ENCODE peak calls at places on chromosomes 16 and 17, in four cellular contexts. X is GM12878, I is HepG2, T is K562. J is an unnamed sample.

GRCh38 chr17:78738698-78739097 is 43.4 kb downstream of the CYTH1 start:
- DNase-seq in T (no peak), I (no peak), X (no peak), J (no peak)

GRCh38 chr17:77382966-77383612 is 242.3 kb downstream of the SEC14L1 start:
- DNase-seq in X (no peak), T (no peak), I (no peak), J (no peak)

GRCh38 chr16:85460252-85460982 is 152.7 kb upstream of the GSE1 start:
- DNase-seq in T (peak; percentile 54), X (no peak), I (no peak), J (no peak)

GRCh38 chr16:81873843-81874752 is 95.0 kb downstream of the PLCG2 start:
- DNase-seq in X (no peak), T (peak; percentile 72), I (peak; percentile 45), J (peak; percentile 77)

GRCh38 chr17:18920911-18921441 is 31.0 kb upstream of the SLC5A10 start:
- DNase-seq in T (no peak), X (peak; percentile 66), I (peak; percentile 32), J (no peak)

GRCh38 chr17:19311016-19311415 is 51.5 kb downstream of the B9D1 start:
- DNase-seq in T (no peak), I (no peak), X (no peak), J (no peak)

GRCh38 chr17:50604470-50604869 is 30.2 kb upstream of the ABCC3 start:
- DNase-seq in I (no peak), X (no peak), T (no peak), J (peak; percentile 42)

GRCh38 chr17:17783825-17784598 is 52.8 kb downstream of the SREBF1 start:
- DNase-seq in T (no peak), I (no peak), X (peak; percentile 17), J (peak; percentile 55)

GRCh38 chr17:64506576-64507417 is at the start of gene CEP95:
- DNase-seq in T (peak; percentile 88), I (peak; percentile 97), X (peak; percentile 90), J (peak; percentile 93)

GRCh38 chr16:10949424-10949970 is 5.1 kb downstream of the CLEC16A start:
- DNase-seq in X (peak; percentile 91), T (no peak), I (no peak), J (peak; percentile 59)

GRCh38 chr17:77496831-77497577 is 356.2 kb downstream of the SEC14L1 start:
- DNase-seq in I (no peak), X (no peak), T (no peak), J (peak; percentile 4)

GRCh38 chr17:44773140-44773539 is 14.4 kb downstream of the ADAM11 start:
- DNase-seq in X (no peak), I (no peak), T (no peak), J (no peak)
- TF ChIP-seq NR2C2 in X (no peak), I (no peak), T (no peak), J (no peak)

DNA sequence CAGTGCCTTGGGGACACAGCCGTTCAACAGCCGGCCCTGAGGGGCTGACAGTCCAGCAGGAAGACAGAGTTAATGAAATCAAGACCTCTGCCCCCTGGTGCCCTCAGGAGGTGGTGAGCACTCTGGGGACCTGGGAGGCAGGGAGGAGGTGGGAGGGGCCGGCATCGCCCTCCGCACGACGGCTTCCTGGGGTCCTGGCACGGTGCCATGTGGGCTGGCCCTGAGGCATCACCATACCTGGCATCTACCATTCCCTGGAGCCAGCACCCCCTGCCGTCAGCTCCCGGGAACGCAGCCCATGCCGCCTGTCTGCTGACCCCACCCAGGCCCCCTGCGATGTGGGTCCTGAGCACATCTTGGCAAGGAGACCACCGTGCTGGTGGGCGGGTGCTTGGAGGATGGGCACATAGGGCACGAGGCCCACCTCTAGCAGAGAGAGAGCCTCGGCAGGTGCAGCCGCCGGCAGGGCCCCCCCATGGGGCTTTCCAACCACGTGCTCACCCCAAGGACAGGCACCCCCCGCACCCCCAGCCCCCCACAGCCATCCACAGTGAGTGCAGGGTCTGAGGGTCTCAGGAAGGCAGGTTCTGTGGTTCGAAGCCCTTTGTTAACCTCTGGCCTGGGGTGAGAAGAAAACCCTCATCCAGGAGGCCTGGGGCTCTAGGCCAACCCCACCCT is 52.5 kb downstream of the ZFPM1 start:
- DNase-seq in T (peak; percentile 50), X (no peak), I (peak; percentile 79), J (peak; percentile 65)
- TF ChIP-seq ESRRA in T (no peak), X (no peak), I (no peak), J (no peak)

GRCh38 chr16:89495121-89495520 is 4.8 kb upstream of the ANKRD11 start:
- DNase-seq in I (no peak), T (no peak), X (no peak), J (no peak)
- TF ChIP-seq NR2C2 in I (no peak), T (no peak), X (no peak), J (no peak)

DNA sequence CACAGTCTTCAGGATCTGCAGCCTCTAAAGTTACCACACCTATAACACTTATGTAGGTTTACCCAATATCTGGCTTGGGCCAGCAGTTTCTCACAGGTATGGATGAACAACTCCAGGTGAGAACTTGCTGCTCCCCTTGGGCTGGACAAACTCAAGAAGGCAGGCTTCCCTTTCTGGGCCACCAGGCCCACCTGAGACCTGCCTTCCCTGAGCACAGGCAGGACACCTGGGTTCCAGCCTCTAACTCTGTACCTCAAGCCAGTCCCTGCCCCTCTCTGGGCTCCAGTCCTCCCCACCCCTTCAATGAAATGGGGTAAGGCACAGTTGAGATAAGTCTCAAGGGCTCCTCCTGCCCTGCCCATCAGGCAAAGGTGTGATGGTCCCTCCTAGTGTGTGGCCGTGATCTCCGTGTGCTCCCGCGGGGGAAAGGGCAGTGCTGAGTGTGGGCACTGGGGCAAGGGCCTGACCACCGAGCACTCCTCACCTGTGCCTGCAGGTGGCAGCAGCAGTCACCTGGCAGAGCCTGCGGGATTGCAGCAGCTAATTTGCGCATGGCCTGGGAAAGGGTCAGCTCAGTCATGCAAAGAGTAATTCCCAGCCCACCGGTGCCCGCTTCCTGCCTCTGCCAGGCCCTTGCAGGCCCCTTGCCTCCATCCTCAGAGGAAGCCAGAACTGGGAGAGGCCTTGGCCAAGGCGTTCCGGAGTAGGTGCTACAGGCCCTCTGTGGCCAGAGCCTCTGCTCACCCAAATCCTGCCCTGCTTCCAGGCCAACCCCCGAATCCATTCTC is 28.2 kb upstream of the ADGRG1 start:
- DNase-seq in T (peak; percentile 56), X (no peak), I (peak; percentile 70), J (peak; percentile 84)
- TF ChIP-seq ESRRA in T (no peak), X (no peak), I (no peak), J (no peak)

DNA sequence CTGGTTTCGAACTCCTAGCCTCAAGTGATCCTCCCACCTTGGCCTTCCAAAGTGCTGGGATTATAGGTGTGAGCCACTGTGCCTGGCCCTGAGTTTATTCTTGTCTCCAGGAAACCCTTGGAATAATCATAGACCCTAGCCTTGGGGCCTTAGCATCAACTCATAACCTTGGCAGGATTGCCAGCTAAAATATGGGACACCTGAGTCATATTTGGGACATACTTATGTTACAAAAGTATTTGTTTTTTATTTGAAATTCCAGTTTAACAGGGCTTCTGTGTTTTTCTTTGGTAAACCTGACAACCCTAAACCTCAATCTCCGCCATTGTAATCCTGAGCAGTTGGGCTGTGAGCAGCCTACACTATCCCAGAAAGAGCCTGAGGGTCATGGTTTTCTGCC is 28.6 kb upstream of the TNS4 start:
- DNase-seq in X (no peak), I (no peak), T (no peak), J (no peak)
- TF ChIP-seq NR2C2 in X (no peak), I (no peak), T (no peak), J (no peak)

GRCh38 chr17:31598388-31598760 is 206.9 kb downstream of the RAB11FIP4 start:
- DNase-seq in I (no peak), X (no peak), T (no peak), J (no peak)

GRCh38 chr17:31597646-31598387 is 206.3 kb downstream of the RAB11FIP4 start:
- DNase-seq in T (no peak), I (no peak), X (no peak), J (no peak)

GRCh38 chr17:31595076-31595475 is 203.6 kb downstream of the RAB11FIP4 start:
- DNase-seq in X (no peak), I (no peak), T (no peak), J (no peak)

GRCh38 chr17:31595666-31596381 is 204.3 kb downstream of the RAB11FIP4 start:
- DNase-seq in X (no peak), T (no peak), I (no peak), J (no peak)

DNA sequence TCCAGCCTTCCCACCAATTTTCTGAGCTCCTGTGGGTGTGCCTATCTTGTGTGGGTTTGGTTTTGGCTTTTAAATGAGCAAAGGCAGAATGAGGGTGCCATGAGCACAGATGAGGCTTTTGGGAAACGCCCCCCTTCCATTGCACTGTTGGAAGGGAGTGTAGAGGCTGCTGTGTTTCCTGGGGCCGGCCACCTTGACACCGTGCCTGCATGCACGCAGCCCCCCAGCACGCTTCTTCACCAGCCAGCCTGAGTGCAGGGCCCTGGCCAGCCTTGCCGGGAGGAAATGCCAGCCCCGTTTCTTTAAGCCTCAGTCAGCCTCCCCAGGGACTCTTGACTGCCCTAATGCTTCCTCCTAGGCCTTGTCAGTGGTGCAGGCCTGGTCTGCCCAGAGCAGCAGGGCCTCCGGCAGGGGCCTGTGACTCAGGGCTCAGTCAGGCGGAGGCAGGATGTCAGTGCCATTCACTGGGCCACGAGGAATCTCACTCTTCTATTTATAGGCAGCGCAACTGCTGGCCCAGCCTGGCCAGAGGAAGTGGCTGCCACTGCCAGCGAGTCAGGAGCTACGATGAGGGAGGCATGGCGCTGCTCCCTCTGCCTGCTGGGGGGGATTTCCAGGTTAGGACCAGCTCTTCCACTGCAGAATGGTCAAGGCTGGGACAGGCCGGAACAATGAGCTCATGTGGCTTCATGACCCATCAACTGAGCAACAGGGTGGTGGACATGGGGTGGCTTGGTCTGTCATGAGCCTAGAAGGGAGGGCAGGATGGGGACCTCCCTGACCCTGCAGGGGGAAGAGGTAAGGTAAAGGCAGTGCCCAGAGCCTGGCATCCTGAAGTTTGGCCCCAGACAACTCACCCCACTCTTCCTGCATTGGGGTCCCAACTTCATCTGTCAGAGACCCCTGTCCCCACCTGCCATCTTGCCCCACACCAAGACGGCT is 205.2 kb downstream of the RAB11FIP4 start:
- DNase-seq in I (peak; percentile 44), X (peak; percentile 70), T (no peak), J (no peak)
- TF ChIP-seq ESRRA in I (no peak), X (no peak), T (no peak), J (no peak)